ENCODE peak calls at places on chromosomes 5 and 9, in ten cellular contexts. One of them, this sample, is unnamed.

GRCh38 chr9:32581512-32582143 is 8.7 kb upstream of the NDUFB6 start:
- DNase-seq in pancreas: peak; percentile 49
- DNase-seq in GM23248: peak; percentile 65
- DNase-seq in adipocyte: peak; percentile 74
- DNase-seq in GM19239: no peak
- DNase-seq in CD4-positive, alpha-beta T cell: no peak
- DNase-seq in endothelial cell: peak; percentile 55
- DNase-seq in MM.1S: peak; percentile 81
- DNase-seq in activated naive CD4-positive, alpha-beta T cell: no peak
- DNase-seq in fibroblast of lung: peak; percentile 73
- DNase-seq in this sample: no peak

GRCh38 chr5:150065886-150066285 is 20.5 kb downstream of the CSF1R start:
- DNase-seq in pancreas: no peak
- DNase-seq in GM23248: peak; percentile 57
- DNase-seq in adipocyte: no peak
- DNase-seq in GM19239: no peak
- DNase-seq in CD4-positive, alpha-beta T cell: no peak
- DNase-seq in endothelial cell: no peak
- DNase-seq in MM.1S: no peak
- DNase-seq in activated naive CD4-positive, alpha-beta T cell: no peak
- DNase-seq in fibroblast of lung: no peak
- DNase-seq in this sample: no peak

GRCh38 chr5:139246394-139246793 is 47.1 kb upstream of the MATR3 start:
- DNase-seq in pancreas: no peak
- DNase-seq in GM23248: peak; percentile 75
- DNase-seq in adipocyte: peak; percentile 37
- DNase-seq in GM19239: no peak
- DNase-seq in CD4-positive, alpha-beta T cell: no peak
- DNase-seq in endothelial cell: peak; percentile 35
- DNase-seq in MM.1S: no peak
- DNase-seq in activated naive CD4-positive, alpha-beta T cell: no peak
- DNase-seq in fibroblast of lung: no peak
- DNase-seq in this sample: no peak

GRCh38 chr9:136791466-136792276 is 527 bp downstream of the TMEM141 start:
- DNase-seq in pancreas: peak; percentile 88
- DNase-seq in GM23248: peak; percentile 43
- DNase-seq in adipocyte: peak; percentile 53
- DNase-seq in GM19239: no peak
- DNase-seq in CD4-positive, alpha-beta T cell: peak; percentile 69
- DNase-seq in endothelial cell: peak; percentile 56
- DNase-seq in MM.1S: peak; percentile 86
- DNase-seq in activated naive CD4-positive, alpha-beta T cell: peak; percentile 57
- DNase-seq in fibroblast of lung: no peak
- DNase-seq in this sample: peak; percentile 38

GRCh38 chr9:129407905-129408452 is 212.9 kb downstream of the C9orf50 start:
- DNase-seq in pancreas: no peak
- DNase-seq in GM23248: no peak
- DNase-seq in adipocyte: no peak
- DNase-seq in GM19239: no peak
- DNase-seq in CD4-positive, alpha-beta T cell: no peak
- DNase-seq in endothelial cell: no peak
- DNase-seq in MM.1S: no peak
- DNase-seq in activated naive CD4-positive, alpha-beta T cell: no peak
- DNase-seq in fibroblast of lung: no peak
- DNase-seq in this sample: no peak

GRCh38 chr9:38227656-38228055 is 158.6 kb upstream of the SHB start:
- DNase-seq in pancreas: no peak
- DNase-seq in GM23248: peak; percentile 45
- DNase-seq in adipocyte: no peak
- DNase-seq in GM19239: no peak
- DNase-seq in CD4-positive, alpha-beta T cell: no peak
- DNase-seq in endothelial cell: no peak
- DNase-seq in MM.1S: no peak
- DNase-seq in activated naive CD4-positive, alpha-beta T cell: peak; percentile 2
- DNase-seq in fibroblast of lung: peak; percentile 5
- DNase-seq in this sample: no peak

GRCh38 chr5:54719384-54720306 is 202.1 kb downstream of the SNX18 start:
- DNase-seq in pancreas: no peak
- DNase-seq in GM23248: peak; percentile 88
- DNase-seq in adipocyte: peak; percentile 83
- DNase-seq in GM19239: no peak
- DNase-seq in CD4-positive, alpha-beta T cell: no peak
- DNase-seq in endothelial cell: no peak
- DNase-seq in MM.1S: no peak
- DNase-seq in activated naive CD4-positive, alpha-beta T cell: no peak
- DNase-seq in fibroblast of lung: peak; percentile 72
- DNase-seq in this sample: no peak

GRCh38 chr9:15735083-15735974 is 182.5 kb downstream of the CCDC171 start:
- DNase-seq in pancreas: no peak
- DNase-seq in GM23248: peak; percentile 94
- DNase-seq in adipocyte: peak; percentile 95
- DNase-seq in GM19239: no peak
- DNase-seq in CD4-positive, alpha-beta T cell: no peak
- DNase-seq in endothelial cell: no peak
- DNase-seq in MM.1S: no peak
- DNase-seq in activated naive CD4-positive, alpha-beta T cell: no peak
- DNase-seq in fibroblast of lung: peak; percentile 97
- DNase-seq in this sample: no peak

GRCh38 chr9:34463098-34463900 is 4.7 kb downstream of the DNAI1 start:
- DNase-seq in pancreas: no peak
- DNase-seq in GM23248: peak; percentile 93
- DNase-seq in adipocyte: peak; percentile 67
- DNase-seq in GM19239: no peak
- DNase-seq in CD4-positive, alpha-beta T cell: no peak
- DNase-seq in endothelial cell: no peak
- DNase-seq in MM.1S: no peak
- DNase-seq in activated naive CD4-positive, alpha-beta T cell: no peak
- DNase-seq in fibroblast of lung: peak; percentile 9
- DNase-seq in this sample: no peak

GRCh38 chr5:154092356-154092755 is 53.6 kb downstream of the MFAP3 start:
- DNase-seq in pancreas: no peak
- DNase-seq in GM23248: peak; percentile 47
- DNase-seq in adipocyte: peak; percentile 53
- DNase-seq in GM19239: no peak
- DNase-seq in CD4-positive, alpha-beta T cell: no peak
- DNase-seq in endothelial cell: no peak
- DNase-seq in MM.1S: no peak
- DNase-seq in activated naive CD4-positive, alpha-beta T cell: no peak
- DNase-seq in fibroblast of lung: no peak
- DNase-seq in this sample: no peak

GRCh38 chr9:112112519-112112918 is 62.6 kb downstream of the SUSD1 start:
- DNase-seq in pancreas: no peak
- DNase-seq in GM23248: peak; percentile 92
- DNase-seq in adipocyte: peak; percentile 67
- DNase-seq in GM19239: no peak
- DNase-seq in CD4-positive, alpha-beta T cell: no peak
- DNase-seq in endothelial cell: no peak
- DNase-seq in MM.1S: no peak
- DNase-seq in activated naive CD4-positive, alpha-beta T cell: no peak
- DNase-seq in fibroblast of lung: peak; percentile 65
- DNase-seq in this sample: no peak

GRCh38 chr5:2817031-2817603 is 65.6 kb upstream of the IRX2 start:
- DNase-seq in pancreas: no peak
- DNase-seq in GM23248: no peak
- DNase-seq in adipocyte: no peak
- DNase-seq in GM19239: no peak
- DNase-seq in CD4-positive, alpha-beta T cell: no peak
- DNase-seq in endothelial cell: no peak
- DNase-seq in MM.1S: no peak
- DNase-seq in activated naive CD4-positive, alpha-beta T cell: no peak
- DNase-seq in fibroblast of lung: no peak
- DNase-seq in this sample: no peak

GRCh38 chr9:93303806-93304573 is 120.1 kb downstream of the WNK2 start:
- DNase-seq in pancreas: peak; percentile 9
- DNase-seq in GM23248: no peak
- DNase-seq in adipocyte: no peak
- DNase-seq in GM19239: no peak
- DNase-seq in CD4-positive, alpha-beta T cell: no peak
- DNase-seq in endothelial cell: no peak
- DNase-seq in MM.1S: no peak
- DNase-seq in activated naive CD4-positive, alpha-beta T cell: no peak
- DNase-seq in fibroblast of lung: no peak
- DNase-seq in this sample: no peak

GRCh38 chr9:137319434-137319975 is 17.4 kb upstream of the NRARP start:
- DNase-seq in pancreas: no peak
- DNase-seq in GM23248: no peak
- DNase-seq in adipocyte: no peak
- DNase-seq in GM19239: no peak
- DNase-seq in CD4-positive, alpha-beta T cell: no peak
- DNase-seq in endothelial cell: no peak
- DNase-seq in MM.1S: no peak
- DNase-seq in activated naive CD4-positive, alpha-beta T cell: no peak
- DNase-seq in fibroblast of lung: no peak
- DNase-seq in this sample: no peak

GRCh38 chr5:168734657-168735344 is 155.6 kb upstream of the PANK3 start:
- DNase-seq in pancreas: no peak
- DNase-seq in GM23248: peak; percentile 88
- DNase-seq in adipocyte: no peak
- DNase-seq in GM19239: no peak
- DNase-seq in CD4-positive, alpha-beta T cell: no peak
- DNase-seq in endothelial cell: no peak
- DNase-seq in MM.1S: no peak
- DNase-seq in activated naive CD4-positive, alpha-beta T cell: no peak
- DNase-seq in fibroblast of lung: peak; percentile 12
- DNase-seq in this sample: no peak

GRCh38 chr5:74063821-74064598 is 438.0 kb downstream of the ARHGEF28 start:
- DNase-seq in pancreas: no peak
- DNase-seq in GM23248: peak; percentile 73
- DNase-seq in adipocyte: peak; percentile 37
- DNase-seq in GM19239: no peak
- DNase-seq in CD4-positive, alpha-beta T cell: no peak
- DNase-seq in endothelial cell: no peak
- DNase-seq in MM.1S: no peak
- DNase-seq in activated naive CD4-positive, alpha-beta T cell: no peak
- DNase-seq in fibroblast of lung: peak; percentile 40
- DNase-seq in this sample: no peak

GRCh38 chr5:2257326-2258244 is 374.9 kb upstream of the IRX4 start:
- DNase-seq in pancreas: no peak
- DNase-seq in GM23248: no peak
- DNase-seq in adipocyte: no peak
- DNase-seq in GM19239: no peak
- DNase-seq in CD4-positive, alpha-beta T cell: no peak
- DNase-seq in endothelial cell: no peak
- DNase-seq in MM.1S: no peak
- DNase-seq in activated naive CD4-positive, alpha-beta T cell: no peak
- DNase-seq in fibroblast of lung: no peak
- DNase-seq in this sample: no peak

GRCh38 chr5:124923131-124923530 is 176.7 kb upstream of the ZNF608 start:
- DNase-seq in pancreas: no peak
- DNase-seq in GM23248: peak; percentile 22
- DNase-seq in adipocyte: no peak
- DNase-seq in GM19239: no peak
- DNase-seq in CD4-positive, alpha-beta T cell: no peak
- DNase-seq in endothelial cell: no peak
- DNase-seq in MM.1S: no peak
- DNase-seq in activated naive CD4-positive, alpha-beta T cell: no peak
- DNase-seq in fibroblast of lung: peak; percentile 57
- DNase-seq in this sample: no peak

GRCh38 chr5:30398427-30398826 is 795.1 kb upstream of the CDH6 start:
- DNase-seq in pancreas: no peak
- DNase-seq in GM23248: no peak
- DNase-seq in adipocyte: no peak
- DNase-seq in GM19239: no peak
- DNase-seq in CD4-positive, alpha-beta T cell: no peak
- DNase-seq in endothelial cell: no peak
- DNase-seq in MM.1S: no peak
- DNase-seq in activated naive CD4-positive, alpha-beta T cell: no peak
- DNase-seq in fibroblast of lung: no peak
- DNase-seq in this sample: no peak

GRCh38 chr5:79697222-79698164 is 7.9 kb downstream of the CMYA5 start:
- DNase-seq in pancreas: no peak
- DNase-seq in GM23248: peak; percentile 65
- DNase-seq in adipocyte: peak; percentile 64
- DNase-seq in GM19239: no peak
- DNase-seq in CD4-positive, alpha-beta T cell: no peak
- DNase-seq in endothelial cell: no peak
- DNase-seq in MM.1S: no peak
- DNase-seq in activated naive CD4-positive, alpha-beta T cell: no peak
- DNase-seq in fibroblast of lung: peak; percentile 65
- DNase-seq in this sample: no peak

GRCh38 chr9:115121140-115121710 is 3.3 kb upstream of the TNC start:
- DNase-seq in pancreas: no peak
- DNase-seq in GM23248: peak; percentile 60
- DNase-seq in adipocyte: no peak
- DNase-seq in GM19239: no peak
- DNase-seq in CD4-positive, alpha-beta T cell: no peak
- DNase-seq in endothelial cell: no peak
- DNase-seq in MM.1S: peak; percentile 60
- DNase-seq in activated naive CD4-positive, alpha-beta T cell: no peak
- DNase-seq in fibroblast of lung: no peak
- DNase-seq in this sample: no peak

GRCh38 chr9:116112236-116112635 is 41.4 kb upstream of the PAPPA start:
- DNase-seq in pancreas: no peak
- DNase-seq in GM23248: peak; percentile 31
- DNase-seq in adipocyte: no peak
- DNase-seq in GM19239: no peak
- DNase-seq in CD4-positive, alpha-beta T cell: no peak
- DNase-seq in endothelial cell: no peak
- DNase-seq in MM.1S: no peak
- DNase-seq in activated naive CD4-positive, alpha-beta T cell: no peak
- DNase-seq in fibroblast of lung: peak; percentile 39
- DNase-seq in this sample: no peak

This sample was measured in activated gamma-delta T cell.